ENCODE peak calls at places on chromosome 15, in seven cellular contexts. Z is A549, H is IMR-90, I is heart left ventricle, T is HCT116, R is endothelial cell of umbilical vein, S is sigmoid colon. W is an unnamed sample.

GRCh38 chr15:50353999-50354837 is 780 bp downstream of the GABPB1 start:
- DNase-seq in I (peak; percentile 46), Z (peak; percentile 40), R (peak; percentile 92), H (peak; percentile 92), T (peak; percentile 19), S (peak; percentile 73), W (peak; percentile 54)

GRCh38 chr15:57948554-57949289 is 116.8 kb downstream of the ALDH1A2 start:
- DNase-seq in I (no peak), R (no peak), T (no peak), Z (no peak), H (no peak), S (no peak), W (no peak)

GRCh38 chr15:82063055-82063454 is 17.2 kb upstream of the MEX3B start:
- DNase-seq in T (no peak), S (no peak), R (no peak), Z (no peak), I (no peak), H (no peak), W (no peak)

GRCh38 chr15:78790027-78790426 is 21.2 kb downstream of the ADAMTS7 start:
- DNase-seq in I (no peak), T (no peak), S (no peak), Z (no peak), H (no peak), R (no peak), W (no peak)

GRCh38 chr15:39574416-39574815 is 6.5 kb upstream of the THBS1 start:
- DNase-seq in Z (no peak), I (no peak), R (no peak), S (no peak), H (no peak), T (no peak), W (no peak)

GRCh38 chr15:60399931-60400330 is 2.1 kb upstream of the ANXA2 start:
- DNase-seq in H (peak; percentile 84), I (no peak), R (peak; percentile 56), T (no peak), Z (no peak), S (no peak), W (no peak)

GRCh38 chr15:82951472-82952155 is 906 bp downstream of the HOMER2 start:
- DNase-seq in R (no peak), I (no peak), T (no peak), S (no peak), Z (peak; percentile 28), H (no peak), W (no peak)

GRCh38 chr15:75827691-75828090 is 15.6 kb upstream of the UBE2Q2 start:
- DNase-seq in S (no peak), Z (no peak), R (no peak), T (no peak), I (no peak), H (no peak), W (no peak)

GRCh38 chr15:63439536-63440264 is 58.1 kb upstream of the CA12 start:
- DNase-seq in T (no peak), Z (no peak), H (peak; percentile 65), I (no peak), R (no peak), S (no peak), W (no peak)

GRCh38 chr15:56254270-56254669 is 10.6 kb upstream of the RFX7 start:
- DNase-seq in H (no peak), T (no peak), I (no peak), R (no peak), S (no peak), Z (no peak), W (no peak)

GRCh38 chr15:90934949-90935751 is at the start of gene UNC45A:
- DNase-seq in S (peak; percentile 95), R (peak; percentile 87), Z (peak; percentile 95), T (peak; percentile 76), I (peak; percentile 93), H (peak; percentile 77), W (peak; percentile 90)
- TF ChIP-seq POLR2A in S (peak; percentile 71), R (peak; percentile 62), Z (peak; percentile 66), T (peak; percentile 67), I (no peak), H (peak; percentile 62), W (no peak)

GRCh38 chr15:101184830-101185229 is 67.0 kb downstream of the CHSY1 start:
- DNase-seq in Z (no peak), R (no peak), S (no peak), I (no peak), H (no peak), T (no peak), W (no peak)
- H3K4me1 ChIP-seq in Z (peaks cover 7% of the 10 kb centered on the region), R (peaks cover 61% of the 10 kb centered on the region), S (peaks cover 21% of the 10 kb centered on the region), I (peaks cover 95% of the 10 kb centered on the region), H (peaks cover 28% of the 10 kb centered on the region), T (no peaks in the 10 kb centered on the region), W (peaks cover 10% of the 10 kb centered on the region)

GRCh38 chr15:88400591-88400990 is 66.6 kb downstream of the MRPL46 start:
- DNase-seq in Z (no peak), I (no peak), H (no peak), S (no peak), R (no peak), T (no peak), W (no peak)
- TF ChIP-seq POLR2A in Z (no peak), I (no peak), H (no peak), S (no peak), R (no peak), T (no peak), W (no peak)

DNA sequence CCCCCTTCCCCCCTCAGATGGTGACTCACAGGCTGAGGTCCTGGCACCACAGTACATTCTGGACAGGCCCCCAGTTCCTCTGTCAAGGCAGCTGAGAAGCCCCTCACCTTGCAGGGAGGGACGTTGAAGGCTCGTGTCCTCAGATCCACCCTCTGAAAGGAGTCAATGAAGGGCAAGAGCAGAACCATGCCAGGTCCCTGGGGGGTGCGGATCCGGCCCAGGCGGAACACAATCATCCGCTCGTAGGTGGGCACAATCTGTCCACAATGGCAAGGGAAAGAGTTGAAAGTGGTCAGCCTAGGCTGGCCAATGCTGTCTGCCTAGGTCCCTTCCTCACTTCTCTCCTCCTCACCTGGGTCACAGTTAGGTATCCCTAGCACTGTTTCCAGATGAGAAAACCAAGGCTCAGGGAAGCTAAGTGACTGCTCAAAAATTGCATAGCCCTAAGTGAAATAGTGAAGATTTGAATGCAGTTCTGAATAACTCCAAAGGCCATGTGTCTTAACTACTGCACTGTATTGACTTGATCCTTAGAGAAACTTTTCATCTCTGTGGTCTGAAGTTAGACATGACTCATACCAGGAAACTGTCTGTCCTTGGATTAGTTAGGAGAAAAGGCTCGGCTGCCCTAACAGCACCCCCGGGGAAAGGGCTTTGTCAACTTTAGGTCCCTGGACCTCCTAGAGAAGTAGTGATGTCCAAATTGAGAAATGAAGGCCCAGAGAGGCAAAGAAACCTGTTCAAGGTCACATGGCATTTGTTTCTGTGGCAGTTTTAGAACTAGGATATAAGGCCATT is 2.9 kb downstream of the STOML1 start:
- DNase-seq in S (peak; percentile 63), T (peak; percentile 18), R (peak; percentile 56), I (no peak), Z (no peak), H (peak; percentile 86), W (no peak)
- H3K4me1 ChIP-seq in S (peaks cover 68% of the 10 kb centered on the region), T (peaks cover 60% of the 10 kb centered on the region), R (peaks cover 53% of the 10 kb centered on the region), I (peaks cover 97% of the 10 kb centered on the region), Z (peaks cover 33% of the 10 kb centered on the region), H (peaks cover 38% of the 10 kb centered on the region), W (peaks cover 15% of the 10 kb centered on the region)

GRCh38 chr15:91855684-91856553 is 2.4 kb downstream of the SLCO3A1 start:
- DNase-seq in T (no peak), S (no peak), Z (peak; percentile 73), H (no peak), I (no peak), R (no peak), W (peak; percentile 19)

GRCh38 chr15:91855241-91855640 is 1.7 kb downstream of the SLCO3A1 start:
- DNase-seq in S (no peak), T (no peak), I (no peak), H (no peak), R (no peak), Z (no peak), W (no peak)

GRCh38 chr15:91853968-91854943 is 748 bp downstream of the SLCO3A1 start:
- DNase-seq in R (no peak), I (peak; percentile 66), S (peak; percentile 71), Z (peak; percentile 45), T (no peak), H (no peak), W (peak; percentile 41)

GRCh38 chr15:91852741-91853500 is 587 bp upstream of the SLCO3A1 start:
- DNase-seq in R (peak; percentile 21), Z (peak; percentile 92), I (peak; percentile 82), T (no peak), S (peak; percentile 88), H (peak; percentile 56), W (peak; percentile 53)

GRCh38 chr15:91853501-91853967 is at the start of gene SLCO3A1:
- DNase-seq in H (peak; percentile 32), Z (peak; percentile 66), R (peak; percentile 4), T (no peak), S (peak; percentile 87), I (peak; percentile 87), W (no peak)
- TF ChIP-seq POLR2A in H (no peak), Z (peak; percentile 30), R (no peak), T (no peak), S (no peak), I (no peak), W (no peak)

DNA sequence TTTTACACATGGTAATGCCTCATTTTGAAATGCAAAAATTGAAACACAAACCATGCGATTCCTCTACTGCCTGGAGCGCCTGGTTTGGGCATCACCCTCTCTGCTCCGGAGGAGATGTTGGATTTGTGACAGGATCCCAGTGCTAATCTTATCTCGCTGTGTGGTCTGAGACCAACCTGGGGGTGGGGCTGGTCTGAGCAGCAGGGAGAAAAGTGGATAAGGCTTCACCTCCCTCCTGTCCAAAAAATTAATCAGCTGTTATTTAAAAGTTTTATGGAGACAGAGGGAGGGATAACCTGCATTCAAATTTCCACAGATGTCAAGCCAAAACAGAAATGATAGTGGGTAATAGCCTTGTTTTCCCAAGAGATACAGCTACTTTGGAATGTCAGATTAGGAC is 54.1 kb upstream of the SKOR1 start:
- DNase-seq in T (no peak), Z (no peak), H (no peak), I (no peak), S (no peak), R (no peak), W (no peak)
- H3K4me1 ChIP-seq in T (no peaks in the 10 kb centered on the region), Z (no peaks in the 10 kb centered on the region), H (peaks cover under 1% of the 10 kb centered on the region), I (no peaks in the 10 kb centered on the region), S (peaks cover 11% of the 10 kb centered on the region), R (no peaks in the 10 kb centered on the region), W (no peaks in the 10 kb centered on the region)

DNA sequence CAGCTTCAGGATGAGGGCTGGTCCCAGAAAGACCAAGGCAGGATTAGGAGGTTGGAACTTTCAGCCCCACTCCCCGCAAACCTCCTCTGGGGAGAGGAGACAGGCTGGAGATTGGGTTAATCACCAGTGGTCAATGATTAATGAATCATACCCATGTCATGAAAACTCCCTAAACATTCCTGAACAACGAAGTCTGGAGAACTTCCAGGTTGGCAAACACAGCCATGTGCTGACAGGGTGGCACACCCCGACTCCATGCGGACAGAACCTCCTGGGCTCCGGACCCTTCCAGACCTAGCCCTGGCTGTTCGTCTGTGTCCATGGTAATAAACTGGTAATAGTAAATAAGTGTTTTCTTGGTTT is 151.3 kb downstream of the TJP1 start:
- DNase-seq in I (no peak), T (no peak), Z (peak; percentile 97), R (peak; percentile 26), H (peak; percentile 61), S (no peak), W (no peak)
- TF ChIP-seq POLR2A in I (no peak), T (no peak), Z (no peak), R (no peak), H (no peak), S (no peak), W (no peak)

GRCh38 chr15:77599357-77599756 is 33.4 kb downstream of the LINGO1 start:
- DNase-seq in Z (no peak), T (no peak), S (no peak), R (no peak), I (no peak), H (no peak), W (no peak)
- H3K4me1 ChIP-seq in Z (no peaks in the 10 kb centered on the region), T (peaks cover 14% of the 10 kb centered on the region), S (no peaks in the 10 kb centered on the region), R (peaks cover 3% of the 10 kb centered on the region), I (no peaks in the 10 kb centered on the region), H (no peaks in the 10 kb centered on the region), W (no peaks in the 10 kb centered on the region)

W was measured in breast epithelium.